ENCODE peak calls at places on chromosomes 6 and 20, in five cellular contexts. K is right lobe of liver, V is neural progenitor cell, Z is ascending aorta, G is left ventricle myocardium inferior. C is an unnamed sample.

GRCh38 chr6:22657341-22657985 is 88.1 kb downstream of the HDGFL1 start:
- DNase-seq in K (no peak), V (no peak), Z (no peak), G (no peak), C (peak; percentile 74)

GRCh38 chr6:109381007-109381746 is 1.1 kb downstream of the CD164 start:
- DNase-seq in K (no peak), V (peak; percentile 9), Z (no peak), G (no peak), C (no peak)

GRCh38 chr6:53066059-53066406 is 829 bp downstream of the FBXO9 start:
- DNase-seq in K (peak; percentile 69), V (no peak), Z (peak; percentile 73), G (peak; percentile 34), C (peak; percentile 55)

GRCh38 chr6:25050356-25050755 is 114.6 kb upstream of the RIPOR2 start:
- DNase-seq in K (no peak), V (no peak), Z (no peak), G (no peak), C (no peak)

GRCh38 chr6:54194067-54194466 is 82.8 kb downstream of the MLIP start:
- DNase-seq in K (no peak), V (no peak), Z (no peak), G (no peak), C (no peak)

GRCh38 chr20:22382742-22383141 is 201.6 kb downstream of the FOXA2 start:
- DNase-seq in K (no peak), V (no peak), Z (no peak), G (no peak), C (no peak)

GRCh38 chr6:3389390-3390167 is 67.3 kb downstream of the SLC22A23 start:
- DNase-seq in K (peak; percentile 70), V (no peak), Z (peak; percentile 67), G (peak; percentile 46), C (no peak)

GRCh38 chr20:36876473-36876833 is 515 bp downstream of the TLDC2 start:
- DNase-seq in K (no peak), V (no peak), Z (no peak), G (no peak), C (no peak)

GRCh38 chr20:36951977-36952738 is 650 bp upstream of the SAMHD1 start:
- DNase-seq in K (no peak), V (no peak), Z (no peak), G (no peak), C (no peak)

GRCh38 chr6:37741757-37742400 is 44.2 kb upstream of the MDGA1 start:
- DNase-seq in K (peak; percentile 66), V (peak; percentile 56), Z (no peak), G (peak; percentile 19), C (no peak)

GRCh38 chr20:14415492-14415891 is 78.1 kb upstream of the FLRT3 start:
- DNase-seq in K (no peak), V (peak; percentile 5), Z (no peak), G (no peak), C (no peak)

GRCh38 chr6:5936611-5937010 is 70.1 kb downstream of the NRN1 start:
- DNase-seq in K (no peak), V (no peak), Z (no peak), G (no peak), C (no peak)

GRCh38 chr6:131694832-131695426 is 6.3 kb downstream of the OR2A4 start:
- DNase-seq in K (no peak), V (peak; percentile 88), Z (peak; percentile 68), G (peak; percentile 20), C (peak; percentile 65)

GRCh38 chr6:33276864-33277662 is at the start of gene B3GALT4:
- DNase-seq in K (peak; percentile 79), V (peak; percentile 93), Z (peak; percentile 84), G (peak; percentile 78), C (peak; percentile 81)

GRCh38 chr20:33401042-33401921 is at the start of gene CDK5RAP1:
- DNase-seq in K (peak; percentile 86), V (peak; percentile 96), Z (peak; percentile 93), G (peak; percentile 84), C (peak; percentile 93)
- TF ChIP-seq CTCF in K (no peak), V (no peak), Z (no peak), G (no peak), C (no peak)

DNA sequence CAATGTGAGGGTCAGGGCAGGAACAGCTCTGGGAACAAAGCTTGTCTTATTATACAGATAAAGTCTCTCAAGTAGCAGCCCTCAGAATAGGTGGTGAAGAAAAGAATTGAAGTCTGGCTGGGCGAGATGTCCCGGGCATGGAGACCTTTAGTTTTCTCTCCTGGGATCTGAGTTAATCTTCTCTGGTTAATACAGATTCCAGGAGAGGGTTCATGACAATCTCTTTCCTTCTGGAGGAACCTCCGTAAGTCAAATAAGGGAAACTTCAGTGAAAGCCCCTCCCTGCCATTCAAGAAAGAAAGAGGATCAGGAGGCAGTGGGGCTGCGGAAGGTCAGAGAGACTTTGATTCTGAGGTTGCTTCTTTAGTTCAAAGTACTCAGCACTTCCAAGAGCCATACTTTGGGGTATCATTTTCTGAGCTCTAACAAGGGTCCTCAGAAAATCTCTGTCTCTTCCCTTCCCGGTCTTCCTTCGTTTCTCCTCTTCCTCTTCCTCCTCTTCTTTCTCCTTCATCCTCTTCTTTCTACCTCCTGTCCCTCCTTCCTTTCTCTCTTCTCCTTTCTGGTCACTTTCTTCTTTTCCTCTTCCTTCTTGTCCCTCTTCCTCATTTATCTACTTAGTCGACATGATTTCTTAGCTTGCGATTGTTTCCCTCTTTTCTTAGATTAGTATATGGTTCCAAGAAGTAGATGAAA is 4.6 kb upstream of the ZNF184 start:
- DNase-seq in K (no peak), V (peak; percentile 31), Z (no peak), G (no peak), C (no peak)
- H3K4me3 ChIP-seq in K (no peak overlapping the region), V (peak overlapping the region; percentile 91), Z (peak overlapping the region; percentile 94), G (peak overlapping the region; percentile 88), C (peak overlapping the region; percentile 77)

DNA sequence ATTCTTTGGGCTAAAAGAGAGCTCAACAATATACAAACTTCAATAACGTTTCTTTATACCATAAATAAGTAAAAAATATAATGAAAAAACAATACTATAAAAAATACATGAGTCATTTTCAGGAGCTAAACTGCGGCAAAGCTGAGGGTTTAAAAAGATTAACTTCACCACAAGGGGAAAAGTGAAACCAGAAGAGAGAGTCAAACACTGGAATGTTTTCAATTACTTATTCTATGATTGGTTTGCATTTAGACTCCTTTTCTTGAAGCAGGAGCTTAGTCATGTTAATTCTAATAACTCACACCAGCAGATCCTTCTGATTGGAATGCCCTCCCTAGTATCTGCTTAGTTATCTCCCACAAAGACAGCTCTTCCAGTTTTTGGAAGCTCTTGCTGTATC is 627.3 kb downstream of the UTRN start:
- DNase-seq in K (no peak), V (no peak), Z (no peak), G (no peak), C (no peak)
- TF ChIP-seq CTCF in K (no peak), V (no peak), Z (no peak), G (no peak), C (no peak)

DNA sequence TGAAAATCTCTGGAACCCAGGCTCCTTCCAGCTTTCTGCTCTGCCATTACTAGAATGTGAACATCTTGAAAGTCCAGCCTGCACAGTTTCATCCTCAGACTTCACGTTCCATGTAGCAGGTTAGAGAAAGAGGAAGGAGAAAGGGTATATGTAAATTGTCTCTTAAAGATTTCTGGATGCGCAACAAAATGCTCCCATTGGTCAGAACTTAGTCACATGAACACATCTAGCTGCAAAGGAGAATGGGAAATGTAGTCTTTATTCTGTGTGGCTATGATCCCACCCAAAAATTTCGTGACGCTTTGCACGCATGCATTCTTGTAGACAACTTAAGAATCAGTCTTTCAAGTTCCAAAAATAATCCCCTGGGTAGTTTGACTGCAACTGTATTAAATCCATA is 46.4 kb upstream of the CHD6 start:
- DNase-seq in K (no peak), V (peak; percentile 25), Z (no peak), G (no peak), C (no peak)
- H3K4me3 ChIP-seq in K (no peak overlapping the region), V (no peak overlapping the region), Z (no peak overlapping the region), G (no peak overlapping the region), C (no peak overlapping the region)

GRCh38 chr6:149933461-149933860 is 8.4 kb upstream of the ULBP2 start:
- DNase-seq in K (no peak), V (no peak), Z (peak; percentile 16), G (no peak), C (no peak)

GRCh38 chr6:149935668-149936067 is 6.1 kb upstream of the ULBP2 start:
- DNase-seq in K (no peak), V (no peak), Z (no peak), G (no peak), C (no peak)

GRCh38 chr6:149935246-149935645 is 6.6 kb upstream of the ULBP2 start:
- DNase-seq in K (no peak), V (no peak), Z (no peak), G (no peak), C (no peak)

GRCh38 chr6:149933036-149933435 is 8.8 kb upstream of the ULBP2 start:
- DNase-seq in K (no peak), V (no peak), Z (no peak), G (no peak), C (no peak)

GRCh38 chr6:149934249-149935156 is 7.3 kb upstream of the ULBP2 start:
- DNase-seq in K (no peak), V (peak; percentile 68), Z (peak; percentile 85), G (no peak), C (peak; percentile 85)
- TF ChIP-seq CTCF in K (peak; percentile 81), V (peak; percentile 83), Z (peak; percentile 69), G (peak; percentile 86), C (peak; percentile 88)

GRCh38 chr6:36598739-36599318 is 4.7 kb downstream of the SRSF3 start:
- DNase-seq in K (peak; percentile 10), V (no peak), Z (no peak), G (no peak), C (peak; percentile 10)
- H3K4me3 ChIP-seq in K (peak overlapping the region; percentile 2), V (peak overlapping the region; percentile 93), Z (peak overlapping the region; percentile 69), G (peak overlapping the region; percentile 79), C (no peak overlapping the region)

GRCh38 chr6:89281779-89282246 is 33.3 kb downstream of the GABRR2 start:
- DNase-seq in K (no peak), V (peak; percentile 73), Z (no peak), G (no peak), C (peak; percentile 50)
- TF ChIP-seq CTCF in K (peak; percentile 31), V (peak; percentile 67), Z (peak; percentile 15), G (peak; percentile 20), C (no peak)

GRCh38 chr20:1225263-1225728 is 548 bp upstream of the RAD21L1 start:
- DNase-seq in K (no peak), V (no peak), Z (no peak), G (no peak), C (no peak)
- H3K4me3 ChIP-seq in K (no peak overlapping the region), V (peak overlapping the region; percentile 52), Z (peak overlapping the region; percentile 80), G (peak overlapping the region; percentile 63), C (peak overlapping the region; percentile 41)

GRCh38 chr6:148528292-148528691 is 185.7 kb downstream of the SASH1 start:
- DNase-seq in K (no peak), V (peak; percentile 42), Z (no peak), G (no peak), C (no peak)
- TF ChIP-seq CTCF in K (no peak), V (peak; percentile 46), Z (no peak), G (no peak), C (no peak)

C was measured in testis.